ENCODE peak calls at places on chromosomes 16 and 17, in eight cellular contexts. F, U, B, H, Q, J, V and K are unnamed samples.

GRCh38 chr16:86568677-86569623 is 2.3 kb downstream of the FOXC2 start:
- DNase-seq in V (no peak), H (no peak), Q (no peak), U (no peak), B (no peak), J (no peak), F (no peak), K (no peak)

GRCh38 chr17:37177234-37177633 is 198.6 kb upstream of the C17orf78 start:
- DNase-seq in F (peak), H (no peak), Q (no peak), U (no peak), J (no peak), B (no peak), V (no peak), K (no peak)

GRCh38 chr17:79978545-79978852 is 57.2 kb downstream of the TBC1D16 start:
- DNase-seq in Q (no peak), V (no peak), F (no peak), B (no peak), H (no peak), J (no peak), U (no peak), K (no peak)

GRCh38 chr16:28259781-28260150 is 32.6 kb upstream of the SBK1 start:
- DNase-seq in F (no peak), B (no peak), V (no peak), H (no peak), J (no peak), Q (no peak), U (no peak), K (no peak)

GRCh38 chr16:86789621-86790051 is 211.3 kb downstream of the FOXL1 start:
- DNase-seq in U (no peak), F (no peak), V (no peak), B (no peak), Q (no peak), J (no peak), H (peak), K (peak)

GRCh38 chr17:71085238-71086033 is 916.1 kb downstream of the KCNJ2 start:
- DNase-seq in U (peak), J (no peak), Q (no peak), V (no peak), F (peak), H (no peak), B (no peak), K (peak)

GRCh38 chr16:54136276-54136625 is 150.3 kb downstream of the IRX3 start:
- DNase-seq in J (no peak), H (peak), B (peak), Q (no peak), V (no peak), F (no peak), U (peak), K (peak)

GRCh38 chr16:87297918-87298631 is 19.1 kb downstream of the C16orf95 start:
- DNase-seq in J (peak), H (peak), B (no peak), U (no peak), Q (no peak), F (no peak), V (no peak), K (peak)

GRCh38 chr17:80005360-80006338 is 30.0 kb downstream of the TBC1D16 start:
- DNase-seq in F (peak), V (no peak), U (peak), B (no peak), Q (no peak), J (peak), H (peak), K (peak)

GRCh38 chr16:67927131-67927941 is 4.3 kb downstream of the CTRL start:
- DNase-seq in H (no peak), Q (no peak), U (no peak), B (no peak), J (no peak), F (no peak), V (no peak), K (no peak)

GRCh38 chr16:77171750-77172635 is 19.0 kb upstream of the MON1B start:
- DNase-seq in U (peak), Q (peak), J (peak), F (peak), B (peak), H (peak), V (no peak), K (peak)

GRCh38 chr16:74752258-74752657 is 22.4 kb downstream of the FA2H start:
- DNase-seq in H (no peak), J (no peak), V (no peak), U (no peak), B (no peak), Q (no peak), F (no peak), K (no peak)

GRCh38 chr16:79286646-79287423 is 313.7 kb downstream of the MAF start:
- DNase-seq in J (no peak), V (no peak), U (no peak), H (no peak), Q (no peak), B (no peak), F (peak), K (no peak)

GRCh38 chr17:1783834-1784611 is 22.2 kb downstream of the SERPINF1 start:
- DNase-seq in H (peak), B (peak), J (no peak), F (no peak), V (no peak), U (peak), Q (peak), K (peak)

GRCh38 chr16:20334396-20334795 is 7.1 kb upstream of the GP2 start:
- DNase-seq in V (no peak), F (no peak), B (no peak), U (no peak), J (no peak), Q (no peak), H (no peak), K (no peak)

GRCh38 chr17:40038882-40039513 is 15.2 kb downstream of the MED24 start:
- DNase-seq in J (no peak), U (peak), Q (peak), V (no peak), B (peak), H (peak), F (no peak), K (peak)

GRCh38 chr16:81545470-81546175 is 101.0 kb downstream of the CMIP start:
- DNase-seq in H (no peak), F (no peak), B (no peak), U (no peak), V (no peak), J (no peak), Q (no peak), K (no peak)

GRCh38 chr16:15055141-15056053 is 477 bp downstream of the NTAN1 start:
- DNase-seq in U (peak), B (peak), Q (no peak), F (peak), J (no peak), V (no peak), H (peak), K (peak)

GRCh38 chr17:37779554-37779953 is 34.7 kb upstream of the HNF1B start:
- DNase-seq in B (peak), J (no peak), Q (no peak), U (peak), V (no peak), H (peak), F (no peak), K (peak)

GRCh38 chr17:30821751-30822723 is 2.5 kb downstream of the CRLF3 start:
- DNase-seq in B (no peak), U (no peak), Q (no peak), J (no peak), V (no peak), F (no peak), H (no peak), K (no peak)

GRCh38 chr17:81426676-81427445 is 31.6 kb downstream of the BAHCC1 start:
- DNase-seq in B (no peak), U (no peak), F (peak), J (no peak), V (no peak), H (no peak), Q (no peak), K (no peak)

GRCh38 chr16:46482895-46483294 is 138.3 kb downstream of the SHCBP1 start:
- DNase-seq in H (no peak), U (no peak), B (no peak), J (no peak), V (no peak), Q (no peak), F (no peak), K (no peak)

GRCh38 chr17:15398291-15398690 is 56.9 kb upstream of the TEKT3 start:
- DNase-seq in U (peak), F (peak), Q (peak), V (no peak), J (no peak), B (no peak), H (peak), K (peak)

GRCh38 chr17:27241346-27241946 is 52.5 kb upstream of the WSB1 start:
- DNase-seq in J (no peak), H (peak), F (no peak), U (peak), Q (no peak), V (no peak), B (peak), K (peak)

GRCh38 chr17:82244413-82245140 is 15.7 kb downstream of the SLC16A3 start:
- DNase-seq in U (no peak), J (no peak), Q (no peak), B (no peak), V (no peak), F (no peak), H (no peak), K (no peak)

GRCh38 chr16:53948326-53948725 is 244.4 kb downstream of the FTO start:
- DNase-seq in J (no peak), F (no peak), H (no peak), U (no peak), B (no peak), V (no peak), Q (no peak), K (no peak)

GRCh38 chr17:41329279-41329925 is 13.9 kb upstream of the KRTAP17-1 start:
- DNase-seq in H (peak), Q (peak), F (peak), B (no peak), U (peak), J (no peak), V (no peak), K (peak)